ENCODE peak calls at places on chromosomes 7 and 10, in six cellular contexts. One of them, this sample, is unnamed. For H3K4me1, the result is how much of the 10 kb centered on the place peaks cover.

GRCh38 chr7:55081854-55082603 is 63.2 kb downstream of the EGFR start:
- DNase-seq in HCT116: no peak
- DNase-seq in neuronal stem cell: no peak
- DNase-seq in trophoblast cell: no peak
- DNase-seq in GM23248: peak
- DNase-seq in SK-N-SH: no peak
- DNase-seq in this sample: no peak

GRCh38 chr7:92832623-92833023 is 3.8 kb downstream of the CDK6 start:
- DNase-seq in HCT116: no peak
- DNase-seq in neuronal stem cell: no peak
- DNase-seq in trophoblast cell: no peak
- DNase-seq in GM23248: no peak
- DNase-seq in SK-N-SH: no peak
- DNase-seq in this sample: no peak

GRCh38 chr10:22557321-22557720 is 157.1 kb downstream of the PIP4K2A start:
- DNase-seq in HCT116: no peak
- DNase-seq in neuronal stem cell: no peak
- DNase-seq in trophoblast cell: no peak
- DNase-seq in GM23248: no peak
- DNase-seq in SK-N-SH: no peak
- DNase-seq in this sample: no peak

GRCh38 chr7:33952824-33953223 is 47.5 kb downstream of the BMPER start:
- DNase-seq in HCT116: no peak
- DNase-seq in neuronal stem cell: no peak
- DNase-seq in trophoblast cell: peak
- DNase-seq in GM23248: peak
- DNase-seq in SK-N-SH: no peak
- DNase-seq in this sample: no peak

GRCh38 chr7:103573479-103574058 is 127.6 kb upstream of the SLC26A5 start:
- DNase-seq in HCT116: peak
- DNase-seq in neuronal stem cell: peak
- DNase-seq in trophoblast cell: no peak
- DNase-seq in GM23248: peak
- DNase-seq in SK-N-SH: peak
- DNase-seq in this sample: no peak

GRCh38 chr10:43027331-43027955 is 49.4 kb upstream of the RET start:
- DNase-seq in HCT116: no peak
- DNase-seq in neuronal stem cell: no peak
- DNase-seq in trophoblast cell: no peak
- DNase-seq in GM23248: no peak
- DNase-seq in SK-N-SH: peak
- DNase-seq in this sample: no peak

GRCh38 chr10:29946953-29947700 is 112.3 kb downstream of the JCAD start:
- DNase-seq in HCT116: no peak
- DNase-seq in neuronal stem cell: no peak
- DNase-seq in trophoblast cell: peak
- DNase-seq in GM23248: peak
- DNase-seq in SK-N-SH: no peak
- DNase-seq in this sample: peak

GRCh38 chr7:102429141-102429904 is 4.1 kb upstream of the ORAI2 start:
- DNase-seq in HCT116: no peak
- DNase-seq in neuronal stem cell: no peak
- DNase-seq in trophoblast cell: no peak
- DNase-seq in GM23248: no peak
- DNase-seq in SK-N-SH: no peak
- DNase-seq in this sample: no peak

GRCh38 chr7:21256310-21256877 is 171.5 kb upstream of the SP4 start:
- DNase-seq in HCT116: peak
- DNase-seq in neuronal stem cell: no peak
- DNase-seq in trophoblast cell: peak
- DNase-seq in GM23248: peak
- DNase-seq in SK-N-SH: peak
- DNase-seq in this sample: no peak

GRCh38 chr7:26187380-26188290 is 12.9 kb downstream of the HNRNPA2B1 start:
- DNase-seq in HCT116: no peak
- DNase-seq in neuronal stem cell: no peak
- DNase-seq in trophoblast cell: no peak
- DNase-seq in GM23248: no peak
- DNase-seq in SK-N-SH: no peak
- DNase-seq in this sample: no peak

GRCh38 chr7:158649279-158649678 is 55.3 kb downstream of the NCAPG2 start:
- DNase-seq in HCT116: no peak
- DNase-seq in neuronal stem cell: no peak
- DNase-seq in trophoblast cell: peak
- DNase-seq in GM23248: peak
- DNase-seq in SK-N-SH: peak
- DNase-seq in this sample: peak

GRCh38 chr7:1031716-1032455 is 12.5 kb upstream of the GPR146 start:
- DNase-seq in HCT116: no peak
- DNase-seq in neuronal stem cell: no peak
- DNase-seq in trophoblast cell: no peak
- DNase-seq in GM23248: no peak
- DNase-seq in SK-N-SH: no peak
- DNase-seq in this sample: no peak

GRCh38 chr10:5645375-5645774 is 21.0 kb downstream of the ASB13 start:
- DNase-seq in HCT116: no peak
- DNase-seq in neuronal stem cell: no peak
- DNase-seq in trophoblast cell: no peak
- DNase-seq in GM23248: no peak
- DNase-seq in SK-N-SH: no peak
- DNase-seq in this sample: no peak

GRCh38 chr7:85184599-85185354 is 2.1 kb downstream of the SEMA3D start:
- DNase-seq in HCT116: no peak
- DNase-seq in neuronal stem cell: peak
- DNase-seq in trophoblast cell: no peak
- DNase-seq in GM23248: peak
- DNase-seq in SK-N-SH: peak
- DNase-seq in this sample: no peak

GRCh38 chr10:103592186-103593021 is 98.9 kb downstream of the NEURL1 start:
- DNase-seq in HCT116: peak
- DNase-seq in neuronal stem cell: peak
- DNase-seq in trophoblast cell: peak
- DNase-seq in GM23248: peak
- DNase-seq in SK-N-SH: peak
- DNase-seq in this sample: no peak

GRCh38 chr10:131753336-131753735 is 147.5 kb upstream of the PPP2R2D start:
- DNase-seq in HCT116: no peak
- DNase-seq in neuronal stem cell: no peak
- DNase-seq in trophoblast cell: no peak
- DNase-seq in GM23248: no peak
- DNase-seq in SK-N-SH: no peak
- DNase-seq in this sample: no peak
- H3K4me1 ChIP-seq in HCT116: under half
- H3K4me1 ChIP-seq in neuronal stem cell: under half
- H3K4me1 ChIP-seq in trophoblast cell: under half
- H3K4me1 ChIP-seq in GM23248: under half
- H3K4me1 ChIP-seq in SK-N-SH: under half
- H3K4me1 ChIP-seq in this sample: under half

GRCh38 chr7:78765985-78766729 is 687.3 kb downstream of the MAGI2 start:
- DNase-seq in HCT116: no peak
- DNase-seq in neuronal stem cell: no peak
- DNase-seq in trophoblast cell: no peak
- DNase-seq in GM23248: peak
- DNase-seq in SK-N-SH: no peak
- DNase-seq in this sample: no peak

GRCh38 chr7:78769551-78770101 is 683.8 kb downstream of the MAGI2 start:
- DNase-seq in HCT116: no peak
- DNase-seq in neuronal stem cell: peak
- DNase-seq in trophoblast cell: no peak
- DNase-seq in GM23248: peak
- DNase-seq in SK-N-SH: peak
- DNase-seq in this sample: no peak

GRCh38 chr7:78770422-78771410 is 682.8 kb downstream of the MAGI2 start:
- DNase-seq in HCT116: no peak
- DNase-seq in neuronal stem cell: no peak
- DNase-seq in trophoblast cell: no peak
- DNase-seq in GM23248: peak
- DNase-seq in SK-N-SH: peak
- DNase-seq in this sample: no peak

GRCh38 chr7:78764571-78764970 is 688.9 kb downstream of the MAGI2 start:
- DNase-seq in HCT116: no peak
- DNase-seq in neuronal stem cell: no peak
- DNase-seq in trophoblast cell: no peak
- DNase-seq in GM23248: no peak
- DNase-seq in SK-N-SH: no peak
- DNase-seq in this sample: no peak

GRCh38 chr7:78768859-78769258 is 684.6 kb downstream of the MAGI2 start:
- DNase-seq in HCT116: no peak
- DNase-seq in neuronal stem cell: no peak
- DNase-seq in trophoblast cell: no peak
- DNase-seq in GM23248: peak
- DNase-seq in SK-N-SH: peak
- DNase-seq in this sample: no peak
- H3K4me3 ChIP-seq in HCT116: no peak
- H3K4me3 ChIP-seq in neuronal stem cell: peak
- H3K4me3 ChIP-seq in trophoblast cell: no peak
- H3K4me3 ChIP-seq in GM23248: peak
- H3K4me3 ChIP-seq in SK-N-SH: peak
- H3K4me3 ChIP-seq in this sample: no peak

DNA sequence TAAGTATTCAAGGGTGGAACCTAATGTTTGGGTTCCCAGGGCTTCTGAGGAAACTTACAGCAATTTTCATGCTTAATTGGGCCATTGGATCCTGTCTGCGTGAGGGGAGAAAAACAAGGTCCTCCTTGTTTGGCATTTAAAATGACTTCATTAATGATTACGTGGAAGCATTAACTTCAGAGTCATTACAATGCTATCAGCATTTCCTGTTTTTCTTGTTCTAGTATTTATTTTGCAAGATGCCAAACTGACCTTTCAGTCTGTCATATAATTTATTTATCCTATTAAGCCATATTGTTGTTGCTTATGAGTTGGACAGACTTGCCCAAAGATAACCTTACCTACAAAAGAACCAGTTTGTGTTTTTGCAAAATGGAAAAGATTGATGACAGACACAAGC is 324.1 kb upstream of the LRRN3 start:
- DNase-seq in HCT116: no peak
- DNase-seq in neuronal stem cell: no peak
- DNase-seq in trophoblast cell: no peak
- DNase-seq in GM23248: no peak
- DNase-seq in SK-N-SH: no peak
- DNase-seq in this sample: no peak
- H3K4me2 ChIP-seq in HCT116: no peak
- H3K4me2 ChIP-seq in neuronal stem cell: no peak
- H3K4me2 ChIP-seq in trophoblast cell: no peak
- H3K4me2 ChIP-seq in GM23248: no peak
- H3K4me2 ChIP-seq in SK-N-SH: no peak
- H3K4me2 ChIP-seq in this sample: no peak

GRCh38 chr7:107939472-107940145 is 48.6 kb downstream of the DLD start:
- DNase-seq in HCT116: no peak
- DNase-seq in neuronal stem cell: no peak
- DNase-seq in trophoblast cell: no peak
- DNase-seq in GM23248: peak
- DNase-seq in SK-N-SH: no peak
- DNase-seq in this sample: no peak
- H3K4me1 ChIP-seq in HCT116: under half
- H3K4me1 ChIP-seq in neuronal stem cell: under half
- H3K4me1 ChIP-seq in trophoblast cell: under half
- H3K4me1 ChIP-seq in GM23248: half or more
- H3K4me1 ChIP-seq in SK-N-SH: half or more
- H3K4me1 ChIP-seq in this sample: under half

GRCh38 chr10:119770928-119771327 is 45.1 kb downstream of the INPP5F start:
- DNase-seq in HCT116: no peak
- DNase-seq in neuronal stem cell: no peak
- DNase-seq in trophoblast cell: no peak
- DNase-seq in GM23248: peak
- DNase-seq in SK-N-SH: no peak
- DNase-seq in this sample: no peak

GRCh38 chr10:119775529-119775928 is 49.7 kb downstream of the INPP5F start:
- DNase-seq in HCT116: no peak
- DNase-seq in neuronal stem cell: no peak
- DNase-seq in trophoblast cell: no peak
- DNase-seq in GM23248: no peak
- DNase-seq in SK-N-SH: no peak
- DNase-seq in this sample: no peak

GRCh38 chr10:119772347-119772746 is 46.5 kb downstream of the INPP5F start:
- DNase-seq in HCT116: no peak
- DNase-seq in neuronal stem cell: no peak
- DNase-seq in trophoblast cell: no peak
- DNase-seq in GM23248: no peak
- DNase-seq in SK-N-SH: no peak
- DNase-seq in this sample: no peak

GRCh38 chr10:119768455-119769094 is 42.7 kb downstream of the INPP5F start:
- DNase-seq in HCT116: no peak
- DNase-seq in neuronal stem cell: no peak
- DNase-seq in trophoblast cell: no peak
- DNase-seq in GM23248: peak
- DNase-seq in SK-N-SH: no peak
- DNase-seq in this sample: no peak

GRCh38 chr10:119769886-119770285 is 44.0 kb downstream of the INPP5F start:
- DNase-seq in HCT116: no peak
- DNase-seq in neuronal stem cell: no peak
- DNase-seq in trophoblast cell: no peak
- DNase-seq in GM23248: peak
- DNase-seq in SK-N-SH: no peak
- DNase-seq in this sample: peak
- H3K4me3 ChIP-seq in HCT116: no peak
- H3K4me3 ChIP-seq in neuronal stem cell: no peak
- H3K4me3 ChIP-seq in trophoblast cell: no peak
- H3K4me3 ChIP-seq in GM23248: peak
- H3K4me3 ChIP-seq in SK-N-SH: peak
- H3K4me3 ChIP-seq in this sample: peak

DNA sequence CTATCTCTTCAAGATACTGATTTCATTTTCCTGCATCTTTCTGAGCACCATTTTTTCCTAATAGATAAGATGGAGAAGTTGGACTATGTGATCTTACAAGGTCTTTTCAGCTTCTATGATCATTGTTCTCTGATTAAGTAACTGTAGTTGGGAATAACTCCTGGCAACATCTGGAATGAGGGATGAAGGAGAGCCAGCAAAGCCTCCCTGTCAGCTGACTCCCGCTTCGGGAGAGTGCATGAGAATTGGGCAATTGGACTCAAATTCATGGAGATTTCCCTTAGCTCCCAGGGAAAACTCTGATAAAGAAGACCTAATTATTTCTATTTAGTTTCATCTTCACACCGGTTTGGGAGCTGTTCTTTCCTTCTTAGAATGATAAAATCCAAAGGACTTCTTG is 146.1 kb downstream of the CCDC71L start:
- DNase-seq in HCT116: no peak
- DNase-seq in neuronal stem cell: no peak
- DNase-seq in trophoblast cell: no peak
- DNase-seq in GM23248: peak
- DNase-seq in SK-N-SH: no peak
- DNase-seq in this sample: no peak
- H3K4me2 ChIP-seq in HCT116: no peak
- H3K4me2 ChIP-seq in neuronal stem cell: no peak
- H3K4me2 ChIP-seq in trophoblast cell: no peak
- H3K4me2 ChIP-seq in GM23248: no peak
- H3K4me2 ChIP-seq in SK-N-SH: no peak
- H3K4me2 ChIP-seq in this sample: no peak

This sample was measured in keratinocyte.